ENCODE peak calls at places on chromosomes 3 and 15, in seven cellular contexts. One of them, this sample, is unnamed.

GRCh38 chr15:90049666-90050604 is 48.8 kb downstream of the ZNF710 start:
- DNase-seq in activated CD8-positive, alpha-beta T cell treated with anti-CD3 and anti-CD28 coated beads for 36 hours: no peak
- DNase-seq in WERI-Rb-1: no peak
- DNase-seq in iPS-NIHi11: no peak
- DNase-seq in foreskin fibroblast: no peak
- DNase-seq in smooth muscle cell of the brain vasculature: no peak
- DNase-seq in lower leg skin: no peak
- DNase-seq in this sample: no peak

GRCh38 chr3:53704363-53704725 is 141.9 kb downstream of the CHDH start:
- DNase-seq in smooth muscle cell of the brain vasculature: no peak
- DNase-seq in activated CD8-positive, alpha-beta T cell treated with anti-CD3 and anti-CD28 coated beads for 36 hours: no peak
- DNase-seq in WERI-Rb-1: no peak
- DNase-seq in lower leg skin: peak; percentile 48
- DNase-seq in iPS-NIHi11: no peak
- DNase-seq in foreskin fibroblast: no peak
- DNase-seq in this sample: no peak

GRCh38 chr3:112531358-112531781 is 30.4 kb downstream of the ATG3 start:
- DNase-seq in smooth muscle cell of the brain vasculature: peak; percentile 26
- DNase-seq in foreskin fibroblast: peak; percentile 23
- DNase-seq in lower leg skin: no peak
- DNase-seq in WERI-Rb-1: no peak
- DNase-seq in iPS-NIHi11: peak; percentile 19
- DNase-seq in activated CD8-positive, alpha-beta T cell treated with anti-CD3 and anti-CD28 coated beads for 36 hours: no peak
- DNase-seq in this sample: no peak

GRCh38 chr3:159627634-159628033 is 361.0 kb upstream of the IL12A start:
- DNase-seq in WERI-Rb-1: no peak
- DNase-seq in activated CD8-positive, alpha-beta T cell treated with anti-CD3 and anti-CD28 coated beads for 36 hours: no peak
- DNase-seq in lower leg skin: no peak
- DNase-seq in iPS-NIHi11: no peak
- DNase-seq in smooth muscle cell of the brain vasculature: no peak
- DNase-seq in foreskin fibroblast: no peak
- DNase-seq in this sample: no peak

GRCh38 chr15:50328116-50328515 is 26.9 kb downstream of the GABPB1 start:
- DNase-seq in WERI-Rb-1: no peak
- DNase-seq in iPS-NIHi11: no peak
- DNase-seq in foreskin fibroblast: no peak
- DNase-seq in lower leg skin: no peak
- DNase-seq in smooth muscle cell of the brain vasculature: no peak
- DNase-seq in activated CD8-positive, alpha-beta T cell treated with anti-CD3 and anti-CD28 coated beads for 36 hours: no peak
- DNase-seq in this sample: no peak

GRCh38 chr15:28936081-28936480 is 50.3 kb downstream of the APBA2 start:
- DNase-seq in lower leg skin: no peak
- DNase-seq in smooth muscle cell of the brain vasculature: no peak
- DNase-seq in foreskin fibroblast: no peak
- DNase-seq in activated CD8-positive, alpha-beta T cell treated with anti-CD3 and anti-CD28 coated beads for 36 hours: peak; percentile 0
- DNase-seq in iPS-NIHi11: no peak
- DNase-seq in WERI-Rb-1: no peak
- DNase-seq in this sample: no peak

GRCh38 chr15:67997996-67998395 is 56.1 kb upstream of the PIAS1 start:
- DNase-seq in lower leg skin: peak; percentile 10
- DNase-seq in WERI-Rb-1: no peak
- DNase-seq in foreskin fibroblast: peak; percentile 46
- DNase-seq in smooth muscle cell of the brain vasculature: no peak
- DNase-seq in iPS-NIHi11: no peak
- DNase-seq in activated CD8-positive, alpha-beta T cell treated with anti-CD3 and anti-CD28 coated beads for 36 hours: no peak
- DNase-seq in this sample: no peak

GRCh38 chr3:128366136-128366535 is 100.6 kb downstream of the DNAJB8 start:
- DNase-seq in lower leg skin: no peak
- DNase-seq in activated CD8-positive, alpha-beta T cell treated with anti-CD3 and anti-CD28 coated beads for 36 hours: no peak
- DNase-seq in iPS-NIHi11: no peak
- DNase-seq in smooth muscle cell of the brain vasculature: no peak
- DNase-seq in WERI-Rb-1: no peak
- DNase-seq in foreskin fibroblast: no peak
- DNase-seq in this sample: no peak

GRCh38 chr3:150252462-150252861 is 155.6 kb upstream of the TSC22D2 start:
- DNase-seq in activated CD8-positive, alpha-beta T cell treated with anti-CD3 and anti-CD28 coated beads for 36 hours: no peak
- DNase-seq in foreskin fibroblast: peak; percentile 79
- DNase-seq in lower leg skin: no peak
- DNase-seq in smooth muscle cell of the brain vasculature: peak; percentile 53
- DNase-seq in iPS-NIHi11: no peak
- DNase-seq in WERI-Rb-1: no peak
- DNase-seq in this sample: no peak

GRCh38 chr15:68819451-68820204 is 1.1 kb downstream of the ANP32A start:
- DNase-seq in WERI-Rb-1: peak; percentile 79
- DNase-seq in smooth muscle cell of the brain vasculature: no peak
- DNase-seq in activated CD8-positive, alpha-beta T cell treated with anti-CD3 and anti-CD28 coated beads for 36 hours: peak; percentile 52
- DNase-seq in lower leg skin: peak; percentile 92
- DNase-seq in iPS-NIHi11: no peak
- DNase-seq in foreskin fibroblast: peak; percentile 37
- DNase-seq in this sample: no peak

GRCh38 chr15:100468265-100468664 is 60.5 kb downstream of the CERS3 start:
- DNase-seq in activated CD8-positive, alpha-beta T cell treated with anti-CD3 and anti-CD28 coated beads for 36 hours: no peak
- DNase-seq in lower leg skin: no peak
- DNase-seq in foreskin fibroblast: no peak
- DNase-seq in smooth muscle cell of the brain vasculature: no peak
- DNase-seq in iPS-NIHi11: no peak
- DNase-seq in WERI-Rb-1: no peak
- DNase-seq in this sample: no peak

GRCh38 chr3:152539191-152539764 is 270.5 kb downstream of the MBNL1 start:
- DNase-seq in iPS-NIHi11: peak; percentile 17
- DNase-seq in foreskin fibroblast: no peak
- DNase-seq in lower leg skin: no peak
- DNase-seq in WERI-Rb-1: no peak
- DNase-seq in activated CD8-positive, alpha-beta T cell treated with anti-CD3 and anti-CD28 coated beads for 36 hours: no peak
- DNase-seq in smooth muscle cell of the brain vasculature: no peak
- DNase-seq in this sample: no peak

GRCh38 chr15:40847225-40847961 is 3.5 kb downstream of the SPINT1 start:
- DNase-seq in iPS-NIHi11: peak; percentile 62
- DNase-seq in smooth muscle cell of the brain vasculature: no peak
- DNase-seq in foreskin fibroblast: no peak
- DNase-seq in lower leg skin: no peak
- DNase-seq in activated CD8-positive, alpha-beta T cell treated with anti-CD3 and anti-CD28 coated beads for 36 hours: no peak
- DNase-seq in WERI-Rb-1: peak; percentile 88
- DNase-seq in this sample: no peak

GRCh38 chr15:58491499-58492202 is 59.9 kb downstream of the LIPC start:
- DNase-seq in WERI-Rb-1: no peak
- DNase-seq in iPS-NIHi11: no peak
- DNase-seq in smooth muscle cell of the brain vasculature: no peak
- DNase-seq in lower leg skin: peak; percentile 62
- DNase-seq in foreskin fibroblast: no peak
- DNase-seq in activated CD8-positive, alpha-beta T cell treated with anti-CD3 and anti-CD28 coated beads for 36 hours: no peak
- DNase-seq in this sample: no peak

GRCh38 chr15:34628577-34629152 is 45.2 kb upstream of the GOLGA8B start:
- DNase-seq in foreskin fibroblast: no peak
- DNase-seq in activated CD8-positive, alpha-beta T cell treated with anti-CD3 and anti-CD28 coated beads for 36 hours: no peak
- DNase-seq in iPS-NIHi11: no peak
- DNase-seq in lower leg skin: no peak
- DNase-seq in smooth muscle cell of the brain vasculature: no peak
- DNase-seq in WERI-Rb-1: no peak
- DNase-seq in this sample: no peak

GRCh38 chr15:100733786-100734185 is 131.4 kb downstream of the ASB7 start:
- DNase-seq in foreskin fibroblast: peak; percentile 56
- DNase-seq in smooth muscle cell of the brain vasculature: no peak
- DNase-seq in iPS-NIHi11: no peak
- DNase-seq in WERI-Rb-1: no peak
- DNase-seq in activated CD8-positive, alpha-beta T cell treated with anti-CD3 and anti-CD28 coated beads for 36 hours: no peak
- DNase-seq in lower leg skin: peak; percentile 49
- DNase-seq in this sample: no peak

GRCh38 chr15:74994236-74994635 is 1.1 kb upstream of the SCAMP5 start:
- DNase-seq in iPS-NIHi11: no peak
- DNase-seq in lower leg skin: no peak
- DNase-seq in activated CD8-positive, alpha-beta T cell treated with anti-CD3 and anti-CD28 coated beads for 36 hours: no peak
- DNase-seq in smooth muscle cell of the brain vasculature: no peak
- DNase-seq in foreskin fibroblast: no peak
- DNase-seq in WERI-Rb-1: no peak
- DNase-seq in this sample: no peak

GRCh38 chr3:195004512-195005250 is 266.3 kb downstream of the XXYLT1 start:
- DNase-seq in smooth muscle cell of the brain vasculature: no peak
- DNase-seq in WERI-Rb-1: no peak
- DNase-seq in iPS-NIHi11: no peak
- DNase-seq in lower leg skin: peak; percentile 70
- DNase-seq in activated CD8-positive, alpha-beta T cell treated with anti-CD3 and anti-CD28 coated beads for 36 hours: no peak
- DNase-seq in foreskin fibroblast: no peak
- DNase-seq in this sample: no peak

GRCh38 chr15:41917767-41918430 is 24.0 kb upstream of the SPTBN5 start:
- DNase-seq in iPS-NIHi11: no peak
- DNase-seq in activated CD8-positive, alpha-beta T cell treated with anti-CD3 and anti-CD28 coated beads for 36 hours: no peak
- DNase-seq in WERI-Rb-1: no peak
- DNase-seq in lower leg skin: no peak
- DNase-seq in foreskin fibroblast: peak; percentile 66
- DNase-seq in smooth muscle cell of the brain vasculature: no peak
- DNase-seq in this sample: no peak

This sample was measured in stimulated activated CD8-positive, alpha-beta memory T cell treated with anti-CD3 and anti-CD28 coated beads, Interleukin-15, amount 100 ng/mL, for 4 hours.